ENCODE peak calls at places on chromosomes 7 and 10, in eight cellular contexts. E is progenitor cell of endocrine pancreas; N is CD8-positive, alpha-beta memory T cell; C is chondrocyte; Q is stimulated activated CD4-positive, alpha-beta T cell treated with anti-CD3 and anti-CD28 coated beads, Interleukin-1b, Interleukin-23, amount 100 ng/mL, for 24 hours; Z is M059J; H is GM13976; D is stimulated activated CD8-positive, alpha-beta memory T cell treated with anti-CD3 and anti-CD28 coated beads, Interleukin-12 subunit alpha, Interleukin-12 subunit beta, amount 100 ng/mL, for 4 hours. G is an unnamed sample.

GRCh38 chr10:132716691-132717490 is 69.1 kb downstream of the NKX6-2 start:
- DNase-seq in E (no peak), N (no peak), C (peak), Q (no peak), Z (no peak), H (no peak), D (no peak), G (no peak)

GRCh38 chr10:42428534-42428933 is 209.8 kb downstream of the ZNF33B start:
- DNase-seq in E (no peak), N (no peak), C (no peak), Q (no peak), Z (peak), H (no peak), D (no peak), G (no peak)

GRCh38 chr10:129466703-129467345 is at the start of gene MGMT:
- DNase-seq in E (peak), N (peak), C (no peak), Q (peak), Z (no peak), H (peak), D (peak), G (peak)

GRCh38 chr7:5177060-5177459 is 13.0 kb upstream of the WIPI2 start:
- DNase-seq in E (no peak), N (no peak), C (no peak), Q (no peak), Z (peak), H (peak), D (no peak), G (no peak)

GRCh38 chr10:113476191-113476590 is 76.7 kb upstream of the HABP2 start:
- DNase-seq in E (no peak), N (no peak), C (no peak), Q (no peak), Z (no peak), H (no peak), D (no peak), G (no peak)

GRCh38 chr10:110137142-110137545 is 70.3 kb upstream of the MXI1 start:
- DNase-seq in E (no peak), N (no peak), C (no peak), Q (no peak), Z (peak), H (peak), D (no peak), G (no peak)

GRCh38 chr10:98242823-98243222 is 25.2 kb downstream of the LOXL4 start:
- DNase-seq in E (no peak), N (no peak), C (no peak), Q (no peak), Z (no peak), H (no peak), D (no peak), G (no peak)

GRCh38 chr10:21661935-21662334 is 127.9 kb downstream of the MLLT10 start:
- DNase-seq in E (no peak), N (no peak), C (no peak), Q (no peak), Z (no peak), H (no peak), D (no peak), G (no peak)

GRCh38 chr10:78977761-78978305 is 90.9 kb upstream of the ZMIZ1 start:
- DNase-seq in E (no peak), N (no peak), C (no peak), Q (no peak), Z (peak), H (no peak), D (no peak), G (no peak)

GRCh38 chr7:71254751-71255150 is 122.8 kb downstream of the GALNT17 start:
- DNase-seq in E (no peak), N (no peak), C (no peak), Q (no peak), Z (no peak), H (no peak), D (no peak), G (no peak)

GRCh38 chr7:47454066-47454950 is 127.6 kb downstream of the TNS3 start:
- DNase-seq in E (no peak), N (no peak), C (no peak), Q (no peak), Z (peak), H (no peak), D (no peak), G (no peak)

GRCh38 chr10:80471715-80472233 is 17.7 kb downstream of the TSPAN14 start:
- DNase-seq in E (no peak), N (no peak), C (no peak), Q (no peak), Z (peak), H (no peak), D (no peak), G (no peak)

GRCh38 chr10:87505366-87506113 is 847 bp downstream of the MINPP1 start:
- DNase-seq in E (peak), N (peak), C (peak), Q (peak), Z (peak), H (peak), D (peak), G (no peak)